ENCODE peak calls at places on chromosomes 12 and 14, in six cellular contexts. One of them, this sample, is unnamed. For H3K36me3, the result is how much of the 10 kb centered on the place peaks cover.

GRCh38 chr12:124422142-124422569 is 127.3 kb downstream of the RFLNA start:
- DNase-seq in GM23248: peak
- DNase-seq in PC-3: peak
- DNase-seq in CD8-positive, alpha-beta memory T cell: no peak
- DNase-seq in ovary: no peak
- DNase-seq in suprapubic skin: no peak
- DNase-seq in this sample: no peak

GRCh38 chr14:103113303-103113702 is 10.0 kb upstream of the TNFAIP2 start:
- DNase-seq in ovary: no peak
- DNase-seq in suprapubic skin: no peak
- DNase-seq in CD8-positive, alpha-beta memory T cell: no peak
- DNase-seq in GM23248: no peak
- DNase-seq in PC-3: no peak
- DNase-seq in this sample: no peak

GRCh38 chr12:120229583-120230325 is 28.8 kb upstream of the RPLP0 start:
- DNase-seq in CD8-positive, alpha-beta memory T cell: no peak
- DNase-seq in GM23248: peak
- DNase-seq in ovary: no peak
- DNase-seq in PC-3: peak
- DNase-seq in suprapubic skin: peak
- DNase-seq in this sample: no peak

GRCh38 chr14:100878271-100879146 is 25.0 kb downstream of the RTL1 start:
- DNase-seq in ovary: peak
- DNase-seq in PC-3: no peak
- DNase-seq in GM23248: no peak
- DNase-seq in suprapubic skin: no peak
- DNase-seq in CD8-positive, alpha-beta memory T cell: no peak
- DNase-seq in this sample: no peak

GRCh38 chr14:92898732-92899131 is 24.2 kb upstream of the CHGA start:
- DNase-seq in ovary: no peak
- DNase-seq in PC-3: no peak
- DNase-seq in GM23248: no peak
- DNase-seq in CD8-positive, alpha-beta memory T cell: no peak
- DNase-seq in suprapubic skin: no peak
- DNase-seq in this sample: no peak

GRCh38 chr14:96165493-96166474 is 38.9 kb upstream of the BDKRB2 start:
- DNase-seq in ovary: no peak
- DNase-seq in suprapubic skin: peak
- DNase-seq in CD8-positive, alpha-beta memory T cell: no peak
- DNase-seq in GM23248: no peak
- DNase-seq in PC-3: no peak
- DNase-seq in this sample: no peak

GRCh38 chr14:71555654-71556559 is 376.3 kb upstream of the RGS6 start:
- DNase-seq in GM23248: peak
- DNase-seq in PC-3: no peak
- DNase-seq in ovary: no peak
- DNase-seq in CD8-positive, alpha-beta memory T cell: peak
- DNase-seq in suprapubic skin: no peak
- DNase-seq in this sample: peak

GRCh38 chr12:109998904-109999648 is at the start of gene ANKRD13A:
- DNase-seq in CD8-positive, alpha-beta memory T cell: peak
- DNase-seq in PC-3: peak
- DNase-seq in ovary: peak
- DNase-seq in GM23248: peak
- DNase-seq in suprapubic skin: peak
- DNase-seq in this sample: peak

GRCh38 chr12:120586216-120586615 is 5.0 kb upstream of the POP5 start:
- DNase-seq in ovary: no peak
- DNase-seq in suprapubic skin: no peak
- DNase-seq in PC-3: no peak
- DNase-seq in GM23248: no peak
- DNase-seq in CD8-positive, alpha-beta memory T cell: no peak
- DNase-seq in this sample: no peak

GRCh38 chr12:79830425-79830824 is 104.5 kb downstream of the PPP1R12A start:
- DNase-seq in ovary: no peak
- DNase-seq in GM23248: no peak
- DNase-seq in suprapubic skin: no peak
- DNase-seq in PC-3: no peak
- DNase-seq in CD8-positive, alpha-beta memory T cell: no peak
- DNase-seq in this sample: no peak

GRCh38 chr12:115993715-115994114 is 283.8 kb downstream of the MED13L start:
- DNase-seq in GM23248: no peak
- DNase-seq in CD8-positive, alpha-beta memory T cell: no peak
- DNase-seq in suprapubic skin: no peak
- DNase-seq in PC-3: no peak
- DNase-seq in ovary: no peak
- DNase-seq in this sample: no peak

DNA sequence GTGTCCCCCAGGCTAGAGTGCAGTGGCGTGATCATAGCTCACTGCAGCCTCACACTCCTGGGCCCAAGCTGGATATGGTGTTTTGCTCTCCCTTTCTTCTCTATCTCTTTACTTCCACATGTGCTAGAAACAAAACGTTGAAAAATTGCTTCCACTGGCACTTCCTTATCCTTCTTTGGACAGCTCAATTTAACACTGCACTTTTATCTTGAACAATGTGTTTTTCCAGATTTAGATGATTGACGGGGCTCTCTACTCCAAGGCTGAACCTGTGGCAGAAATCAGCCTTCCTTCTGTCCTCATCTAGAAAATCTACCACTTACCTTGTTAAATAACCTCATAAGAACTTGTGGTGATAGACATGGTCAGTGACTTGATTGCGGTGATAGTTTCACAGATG is 165.1 kb downstream of the DAD1 start:
- DNase-seq in ovary: no peak
- DNase-seq in suprapubic skin: no peak
- DNase-seq in GM23248: no peak
- DNase-seq in PC-3: no peak
- DNase-seq in CD8-positive, alpha-beta memory T cell: no peak
- DNase-seq in this sample: no peak
- H3K36me3 ChIP-seq in ovary: under half
- H3K36me3 ChIP-seq in suprapubic skin: under half
- H3K36me3 ChIP-seq in GM23248: under half
- H3K36me3 ChIP-seq in PC-3: under half
- H3K36me3 ChIP-seq in CD8-positive, alpha-beta memory T cell: under half
- H3K36me3 ChIP-seq in this sample: under half

GRCh38 chr14:55302367-55302766 is 31.1 kb downstream of the FBXO34 start:
- DNase-seq in PC-3: no peak
- DNase-seq in suprapubic skin: no peak
- DNase-seq in ovary: no peak
- DNase-seq in CD8-positive, alpha-beta memory T cell: no peak
- DNase-seq in GM23248: no peak
- DNase-seq in this sample: no peak

GRCh38 chr14:55301722-55302121 is 30.5 kb downstream of the FBXO34 start:
- DNase-seq in GM23248: peak
- DNase-seq in suprapubic skin: no peak
- DNase-seq in ovary: no peak
- DNase-seq in PC-3: peak
- DNase-seq in CD8-positive, alpha-beta memory T cell: no peak
- DNase-seq in this sample: no peak

GRCh38 chr14:55294603-55295002 is 23.4 kb downstream of the FBXO34 start:
- DNase-seq in PC-3: no peak
- DNase-seq in ovary: no peak
- DNase-seq in GM23248: no peak
- DNase-seq in CD8-positive, alpha-beta memory T cell: no peak
- DNase-seq in suprapubic skin: no peak
- DNase-seq in this sample: no peak

GRCh38 chr14:55297611-55298323 is 26.5 kb downstream of the FBXO34 start:
- DNase-seq in PC-3: peak
- DNase-seq in CD8-positive, alpha-beta memory T cell: no peak
- DNase-seq in suprapubic skin: no peak
- DNase-seq in ovary: no peak
- DNase-seq in GM23248: no peak
- DNase-seq in this sample: peak

DNA sequence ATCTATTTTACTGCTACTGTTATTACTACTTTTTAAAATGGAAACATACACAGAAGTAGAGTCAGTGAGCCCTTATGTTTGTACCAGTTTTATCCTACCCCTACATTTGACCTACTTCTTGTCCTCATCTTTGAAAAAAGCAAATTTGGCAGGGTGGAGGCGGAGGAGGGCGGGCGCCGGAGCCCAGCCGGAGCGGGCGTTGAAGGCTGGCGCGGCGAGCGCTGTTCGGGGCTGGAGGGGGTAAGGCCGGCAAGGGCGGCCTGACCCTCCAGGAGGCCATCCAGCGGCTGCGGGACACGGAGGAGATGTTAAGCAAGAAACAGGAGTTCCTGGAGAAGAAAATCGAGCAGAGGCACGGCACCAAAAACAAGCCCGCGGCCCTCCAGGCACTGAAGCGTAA is 27.2 kb downstream of the FBXO34 start:
- DNase-seq in ovary: no peak
- DNase-seq in suprapubic skin: no peak
- DNase-seq in GM23248: no peak
- DNase-seq in PC-3: no peak
- DNase-seq in CD8-positive, alpha-beta memory T cell: no peak
- DNase-seq in this sample: no peak
- H3K36me3 ChIP-seq in ovary: under half
- H3K36me3 ChIP-seq in suprapubic skin: under half
- H3K36me3 ChIP-seq in GM23248: under half
- H3K36me3 ChIP-seq in PC-3: under half
- H3K36me3 ChIP-seq in CD8-positive, alpha-beta memory T cell: under half
- H3K36me3 ChIP-seq in this sample: under half

DNA sequence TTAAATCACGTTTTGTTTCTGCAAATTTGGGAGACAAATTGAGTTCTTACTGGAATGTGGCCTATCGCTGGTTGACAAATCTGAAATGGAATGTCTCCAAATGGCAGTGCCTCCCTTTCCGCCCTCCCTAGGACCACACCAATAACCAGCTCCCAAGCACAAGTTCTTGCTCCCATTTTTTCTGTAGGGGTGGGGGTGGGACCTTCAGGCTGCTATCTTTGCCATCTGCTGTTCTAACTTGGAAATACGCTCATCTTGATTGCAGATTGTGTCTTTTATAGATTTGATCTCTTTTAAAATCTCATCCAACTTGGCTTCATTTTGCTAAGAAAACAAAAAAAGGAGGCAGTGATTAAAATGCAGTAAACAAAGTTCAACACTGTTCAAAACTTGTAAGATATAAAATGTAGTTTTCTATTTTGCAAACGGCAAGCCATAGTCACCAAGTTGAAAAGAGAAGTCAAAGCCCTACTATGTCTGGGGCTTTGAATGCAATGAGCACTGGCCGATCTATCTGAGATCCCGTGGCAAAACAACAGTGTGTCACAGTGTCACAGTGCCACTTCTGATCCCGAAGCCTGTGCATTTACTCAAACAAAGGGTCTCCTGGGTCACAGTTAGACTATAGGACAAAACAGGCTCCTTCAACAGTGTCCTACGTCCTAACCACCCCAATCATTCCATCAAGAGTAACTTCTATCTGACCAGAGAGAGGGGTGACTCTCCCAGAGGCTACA is 13.7 kb upstream of the SELPLG start:
- DNase-seq in GM23248: no peak
- DNase-seq in CD8-positive, alpha-beta memory T cell: no peak
- DNase-seq in PC-3: no peak
- DNase-seq in ovary: no peak
- DNase-seq in suprapubic skin: no peak
- DNase-seq in this sample: no peak
- H3K36me3 ChIP-seq in GM23248: half or more
- H3K36me3 ChIP-seq in CD8-positive, alpha-beta memory T cell: under half
- H3K36me3 ChIP-seq in PC-3: half or more
- H3K36me3 ChIP-seq in ovary: under half
- H3K36me3 ChIP-seq in suprapubic skin: half or more
- H3K36me3 ChIP-seq in this sample: under half

GRCh38 chr12:129819391-129819790 is 84.4 kb downstream of the TMEM132D start:
- DNase-seq in GM23248: no peak
- DNase-seq in PC-3: no peak
- DNase-seq in suprapubic skin: no peak
- DNase-seq in CD8-positive, alpha-beta memory T cell: no peak
- DNase-seq in ovary: no peak
- DNase-seq in this sample: no peak
- H3K36me3 ChIP-seq in GM23248: under half
- H3K36me3 ChIP-seq in PC-3: under half
- H3K36me3 ChIP-seq in suprapubic skin: under half
- H3K36me3 ChIP-seq in CD8-positive, alpha-beta memory T cell: under half
- H3K36me3 ChIP-seq in ovary: under half
- H3K36me3 ChIP-seq in this sample: under half

This sample was measured in CD4-positive, alpha-beta memory T cell.